ENCODE peak calls at places on chromosomes 13 and 19, in six cellular contexts. X is thoracic aorta; A is CD4-positive, alpha-beta T cell; T is osteoblast; G is neural progenitor cell; P is psoas muscle. E is an unnamed sample. For H3K9me3, the result is how much of the 10 kb centered on the place peaks cover.

GRCh38 chr19:31066385-31066784 is 282.9 kb downstream of the TSHZ3 start:
- DNase-seq in X (no peak), A (no peak), T (peak), G (no peak), P (no peak), E (no peak)

GRCh38 chr13:44031555-44031954 is 151.9 kb downstream of the LACC1 start:
- DNase-seq in X (no peak), A (no peak), T (no peak), G (no peak), P (no peak), E (no peak)

GRCh38 chr13:21347753-21348318 is 111.3 kb downstream of the ZDHHC20 start:
- DNase-seq in X (no peak), A (no peak), T (no peak), G (no peak), P (no peak), E (no peak)

GRCh38 chr13:84607614-84608013 is 725.3 kb upstream of the SLITRK1 start:
- DNase-seq in X (peak), A (no peak), T (peak), G (no peak), P (peak), E (no peak)

GRCh38 chr13:100836696-100837095 is 162.1 kb upstream of the TMTC4 start:
- DNase-seq in X (no peak), A (no peak), T (peak), G (no peak), P (no peak), E (no peak)

GRCh38 chr13:107765724-107766436 is 449.5 kb downstream of the LIG4 start:
- DNase-seq in X (no peak), A (no peak), T (peak), G (no peak), P (no peak), E (no peak)

GRCh38 chr13:110953833-110954532 is 39.1 kb upstream of the ANKRD10 start:
- DNase-seq in X (no peak), A (no peak), T (no peak), G (no peak), P (no peak), E (no peak)

GRCh38 chr19:37930416-37930815 is 23.4 kb downstream of the SIPA1L3 start:
- DNase-seq in X (no peak), A (no peak), T (no peak), G (no peak), P (no peak), E (no peak)

GRCh38 chr19:13025819-13026477 is 30.7 kb downstream of the NFIX start:
- DNase-seq in X (no peak), A (no peak), T (peak), G (no peak), P (no peak), E (no peak)

GRCh38 chr13:61880576-61881283 is 465.1 kb upstream of the PCDH20 start:
- DNase-seq in X (no peak), A (no peak), T (no peak), G (peak), P (no peak), E (no peak)

GRCh38 chr19:3108775-3109174 is 14.6 kb downstream of the GNA11 start:
- DNase-seq in X (no peak), A (peak), T (peak), G (peak), P (peak), E (peak)

GRCh38 chr19:33794578-33795369 is 1.9 kb upstream of the KCTD15 start:
- DNase-seq in X (no peak), A (no peak), T (peak), G (peak), P (no peak), E (no peak)

GRCh38 chr19:50300814-50301606 is 28.2 kb downstream of the KCNC3 start:
- DNase-seq in X (no peak), A (no peak), T (peak), G (no peak), P (no peak), E (no peak)

GRCh38 chr19:6018786-6019185 is 40.8 kb upstream of the RANBP3 start:
- DNase-seq in X (no peak), A (no peak), T (peak), G (peak), P (no peak), E (no peak)

GRCh38 chr19:10518444-10519361 is 1.5 kb upstream of the S1PR5 start:
- DNase-seq in X (no peak), A (no peak), T (peak), G (peak), P (no peak), E (no peak)

GRCh38 chr13:44093607-44094583 is 214.2 kb downstream of the LACC1 start:
- DNase-seq in X (no peak), A (no peak), T (no peak), G (no peak), P (no peak), E (no peak)

GRCh38 chr13:29582171-29582570 is 13.3 kb downstream of the SLC7A1 start:
- DNase-seq in X (no peak), A (no peak), T (no peak), G (no peak), P (no peak), E (no peak)

GRCh38 chr13:31072041-31072440 is 89.7 kb downstream of the HSPH1 start:
- DNase-seq in X (no peak), A (no peak), T (peak), G (no peak), P (no peak), E (no peak)

GRCh38 chr19:53537523-53538377 is at the start of gene ZNF331:
- DNase-seq in X (peak), A (peak), T (peak), G (peak), P (peak), E (peak)

GRCh38 chr19:46624958-46625661 is at the start of gene PTGIR:
- DNase-seq in X (peak), A (no peak), T (peak), G (no peak), P (peak), E (no peak)

GRCh38 chr19:920051-920857 is 3.1 kb downstream of the KISS1R start:
- DNase-seq in X (no peak), A (peak), T (peak), G (peak), P (no peak), E (peak)

GRCh38 chr19:36151144-36152051 is 849 bp downstream of the COX7A1 start:
- DNase-seq in X (peak), A (no peak), T (peak), G (no peak), P (peak), E (no peak)

GRCh38 chr19:15977193-15977592 is 28.4 kb downstream of the OR10H4 start:
- DNase-seq in X (no peak), A (no peak), T (no peak), G (no peak), P (no peak), E (no peak)

DNA sequence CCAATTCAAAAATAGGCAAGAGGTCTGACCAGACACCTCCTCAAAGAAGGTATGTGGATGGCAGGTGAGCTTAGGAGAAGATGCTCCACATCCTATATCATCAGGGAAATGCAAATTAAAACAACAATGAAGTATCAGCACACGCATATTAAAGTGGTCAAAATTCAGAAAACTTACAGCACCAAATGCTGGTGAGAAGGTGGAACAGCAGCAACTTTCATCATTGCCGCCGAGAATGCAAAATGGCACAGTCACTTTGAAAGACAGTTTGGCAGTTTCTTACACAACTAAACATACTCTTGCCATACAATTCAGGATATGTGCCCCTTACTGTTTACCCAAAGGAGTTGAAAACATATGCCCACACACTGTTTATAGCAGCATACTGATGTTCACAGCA is 22.4 kb downstream of the OR10H4 start:
- DNase-seq in X (no peak), A (no peak), T (no peak), G (no peak), P (no peak), E (no peak)
- H3K9me3 ChIP-seq in X (under half), A (under half), T (under half), G (under half), P (under half), E (under half)

DNA sequence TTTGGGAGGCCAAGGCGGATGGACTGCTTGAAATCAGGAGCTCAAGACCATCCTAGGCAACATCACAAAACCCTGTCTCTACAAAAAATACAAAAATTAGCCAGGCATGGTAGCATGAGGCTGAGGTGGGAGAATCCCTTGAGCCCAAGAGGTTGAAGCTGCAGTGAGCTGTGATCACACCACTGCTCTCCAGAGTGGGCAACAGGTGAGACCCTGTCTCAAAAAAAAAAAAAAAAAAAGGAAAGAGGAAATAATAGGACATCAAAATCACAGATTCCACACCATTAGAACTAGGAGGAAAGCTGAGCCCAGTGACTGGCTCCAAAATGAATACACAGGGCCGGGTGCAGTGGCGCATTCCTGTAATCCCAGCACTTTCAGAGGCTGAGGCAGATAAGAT is 3.2 kb upstream of the ZNF8 start:
- DNase-seq in X (no peak), A (no peak), T (no peak), G (no peak), P (no peak), E (no peak)
- H3K9me3 ChIP-seq in X (under half), A (under half), T (under half), G (under half), P (half or more), E (under half)

DNA sequence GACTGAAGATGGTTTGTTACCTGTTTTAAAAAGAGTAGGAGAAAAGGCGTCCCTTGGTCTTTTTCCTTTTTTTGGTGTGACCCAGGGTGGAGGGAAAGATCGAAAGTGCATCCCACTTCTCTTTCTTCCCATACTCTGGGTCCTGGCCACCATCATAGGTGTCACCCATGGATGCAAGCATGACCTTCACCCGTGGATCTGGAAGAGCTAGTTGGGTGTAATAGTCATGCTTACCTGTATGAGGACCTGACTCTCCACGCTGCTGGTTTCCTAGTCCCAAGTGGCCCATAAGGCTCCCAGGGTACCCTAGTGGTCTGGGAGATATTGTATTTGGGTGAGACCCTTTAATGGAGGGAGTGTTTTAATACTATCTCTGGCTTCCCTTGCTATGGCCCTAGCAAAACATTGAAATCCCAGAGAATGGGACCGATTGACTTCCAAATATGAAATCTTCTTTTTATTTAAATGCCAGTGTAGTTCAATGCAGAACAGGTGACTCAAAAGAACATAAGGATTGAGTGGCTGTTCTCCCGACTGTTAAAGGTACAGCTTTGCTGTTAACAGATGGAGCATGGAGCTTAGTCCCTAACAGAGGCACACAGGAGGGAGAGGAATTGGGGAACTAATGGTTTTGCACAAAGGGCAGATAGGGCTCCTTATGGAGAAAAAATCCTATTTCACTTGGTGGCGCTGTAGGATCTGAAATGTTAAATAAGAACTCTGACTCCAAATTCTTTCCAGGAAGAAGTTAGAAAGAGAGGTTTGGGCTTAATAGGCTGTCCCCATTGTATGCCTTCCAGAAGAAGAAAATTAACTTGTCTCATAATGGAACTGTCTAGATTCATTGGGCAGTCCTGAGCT is 7.0 kb upstream of the ZNF550 start:
- DNase-seq in X (no peak), A (no peak), T (no peak), G (peak), P (no peak), E (no peak)
- H3K9me3 ChIP-seq in X (half or more), A (half or more), T (under half), G (under half), P (half or more), E (under half)

DNA sequence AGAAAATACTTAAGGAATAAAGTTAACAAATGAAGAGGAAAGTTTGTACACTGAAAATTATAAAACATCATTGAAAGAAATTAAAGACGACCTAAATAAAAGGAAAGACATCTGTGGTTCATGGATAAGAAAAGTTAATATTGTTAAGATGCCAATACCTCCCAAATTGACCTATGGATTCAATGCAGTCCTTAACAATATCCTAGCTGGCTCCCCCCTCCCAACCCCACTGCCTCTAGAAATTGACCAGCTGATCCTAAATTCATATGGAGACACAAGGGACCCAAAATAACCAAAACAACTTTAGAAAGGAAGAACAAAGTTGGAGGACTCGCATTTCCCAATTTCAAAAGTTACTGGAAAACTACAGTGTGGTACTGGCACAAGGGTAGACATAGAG is 28.3 kb downstream of the ZNF45 start:
- DNase-seq in X (no peak), A (no peak), T (no peak), G (no peak), P (no peak), E (no peak)
- H3K9me3 ChIP-seq in X (half or more), A (half or more), T (under half), G (under half), P (half or more), E (under half)

GRCh38 chr19:21422244-21422643 is 25.3 kb downstream of the ZNF493 start:
- DNase-seq in X (no peak), A (no peak), T (no peak), G (no peak), P (no peak), E (no peak)

GRCh38 chr19:21423057-21424041 is 26.4 kb downstream of the ZNF493 start:
- DNase-seq in X (no peak), A (no peak), T (no peak), G (no peak), P (no peak), E (no peak)
- H3K9me3 ChIP-seq in X (half or more), A (half or more), T (under half), G (half or more), P (half or more), E (under half)

DNA sequence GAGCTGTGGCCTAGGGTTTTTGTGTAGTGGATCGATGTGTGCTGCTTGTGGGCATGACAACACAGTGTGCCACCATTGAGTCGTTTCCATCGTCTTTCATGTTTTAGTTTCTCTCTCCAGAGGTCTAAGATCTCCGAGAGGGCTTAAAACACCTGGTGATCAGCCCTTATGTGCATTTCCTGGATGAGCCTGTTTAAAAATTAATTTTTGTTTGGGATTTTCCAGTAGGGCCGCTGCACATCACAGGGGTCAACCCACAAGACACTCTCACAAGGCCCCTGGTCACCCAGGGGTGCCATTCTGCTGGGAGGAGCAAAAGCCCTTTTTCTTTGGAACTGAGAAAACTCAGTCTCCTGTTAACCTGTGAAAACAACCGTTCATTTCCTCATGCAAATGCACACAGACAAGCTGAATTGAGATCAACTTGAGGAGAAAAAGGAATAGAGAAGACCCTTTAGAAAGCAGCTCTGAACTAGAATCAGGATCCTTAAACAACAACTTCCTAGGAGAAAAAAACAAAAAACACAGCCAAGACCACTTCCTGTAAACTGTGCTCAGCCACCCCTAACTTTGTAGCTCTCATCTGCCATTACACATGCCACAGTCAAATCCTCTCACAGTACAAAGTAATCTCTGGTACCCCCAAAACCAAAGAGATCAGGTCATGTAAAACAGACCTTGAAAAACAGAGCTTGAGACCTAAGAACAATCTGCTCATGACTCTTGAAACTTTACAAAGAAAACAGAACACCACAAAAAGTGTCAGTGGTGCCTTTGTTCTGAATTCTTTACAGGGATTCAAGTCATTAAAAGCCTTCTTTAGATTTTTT is 8.3 kb upstream of the MTRF1 start:
- DNase-seq in X (no peak), A (no peak), T (no peak), G (no peak), P (no peak), E (no peak)
- H3K9me3 ChIP-seq in X (under half), A (under half), T (under half), G (under half), P (under half), E (under half)

GRCh38 chr13:32499538-32500210 is 38.9 kb downstream of the N4BP2L2 start:
- DNase-seq in X (no peak), A (no peak), T (peak), G (no peak), P (no peak), E (no peak)

GRCh38 chr13:32504876-32505275 is 33.7 kb downstream of the N4BP2L2 start:
- DNase-seq in X (no peak), A (no peak), T (no peak), G (no peak), P (no peak), E (no peak)

GRCh38 chr13:32501058-32501457 is 37.5 kb downstream of the N4BP2L2 start:
- DNase-seq in X (no peak), A (no peak), T (no peak), G (no peak), P (no peak), E (no peak)

GRCh38 chr13:32504263-32504662 is 34.3 kb downstream of the N4BP2L2 start:
- DNase-seq in X (no peak), A (no peak), T (no peak), G (no peak), P (no peak), E (no peak)

DNA sequence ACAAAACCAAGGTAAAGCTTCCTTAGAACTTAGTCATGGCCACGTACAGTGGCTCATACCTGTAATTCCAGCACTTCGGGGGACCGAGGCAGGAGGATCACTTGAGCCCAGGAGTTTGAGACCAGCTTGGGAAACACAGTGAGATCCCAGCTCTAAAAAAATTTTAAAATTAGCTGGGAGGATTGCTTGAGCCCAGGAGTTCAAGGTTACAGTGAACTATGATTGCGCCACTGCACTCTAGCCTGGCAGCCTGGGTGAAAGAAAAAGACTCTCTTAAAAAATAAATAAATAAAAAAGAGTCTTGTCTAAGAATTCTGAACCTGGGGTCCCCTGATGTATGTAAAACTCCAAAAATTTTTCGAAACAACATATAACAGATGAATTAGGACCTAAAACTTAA is 34.9 kb downstream of the N4BP2L2 start:
- DNase-seq in X (no peak), A (no peak), T (no peak), G (no peak), P (no peak), E (no peak)
- H3K9me3 ChIP-seq in X (under half), A (under half), T (under half), G (under half), P (under half), E (under half)